ENCODE peak calls at places on chromosomes 16 and 17, in five cellular contexts. H, L, Z, W and N are unnamed samples.

GRCh38 chr16:797120-797420 is 3.5 kb downstream of the GNG13 start:
- DNase-seq in H (no peak), L (no peak), Z (no peak), W (no peak), N (no peak)

GRCh38 chr16:71840052-71840451 is 5.7 kb upstream of the ATXN1L start:
- DNase-seq in H (no peak), L (no peak), Z (no peak), W (no peak), N (no peak)

GRCh38 chr16:19113577-19114358 is at the start of gene ITPRIPL2:
- DNase-seq in H (peak; percentile 61), L (peak; percentile 21), Z (peak; percentile 86), W (no peak), N (peak; percentile 33)

GRCh38 chr17:58513391-58513912 is 986 bp downstream of the MTMR4 start:
- DNase-seq in H (no peak), L (peak; percentile 62), Z (no peak), W (no peak), N (no peak)

GRCh38 chr17:77460514-77461046 is 319.8 kb downstream of the SEC14L1 start:
- DNase-seq in H (peak; percentile 86), L (no peak), Z (no peak), W (no peak), N (no peak)

GRCh38 chr16:67847064-67847861 is at the start of gene CENPT:
- DNase-seq in H (peak; percentile 51), L (peak; percentile 62), Z (peak; percentile 69), W (no peak), N (no peak)

GRCh38 chr16:50121721-50122445 is 31.2 kb upstream of the TENT4B start:
- DNase-seq in H (no peak), L (no peak), Z (no peak), W (peak; percentile 32), N (no peak)

GRCh38 chr17:76189741-76190140 is 48.7 kb upstream of the FOXJ1 start:
- DNase-seq in H (no peak), L (no peak), Z (no peak), W (no peak), N (no peak)

GRCh38 chr16:61042736-61043135 is 993.5 kb downstream of the CDH8 start:
- DNase-seq in H (peak; percentile 20), L (no peak), Z (no peak), W (no peak), N (no peak)

GRCh38 chr16:69329369-69330285 is 761 bp downstream of the PDF start:
- DNase-seq in H (no peak), L (peak; percentile 27), Z (peak; percentile 52), W (no peak), N (no peak)

GRCh38 chr16:25707982-25708583 is 16.3 kb downstream of the HS3ST4 start:
- DNase-seq in H (peak; percentile 45), L (no peak), Z (peak; percentile 36), W (no peak), N (no peak)

GRCh38 chr17:38663125-38663751 is 11.5 kb downstream of the EPOP start:
- DNase-seq in H (peak; percentile 80), L (peak; percentile 74), Z (peak; percentile 68), W (no peak), N (no peak)

GRCh38 chr17:64607862-64608565 is 54.1 kb downstream of the SMURF2 start:
- DNase-seq in H (no peak), L (no peak), Z (no peak), W (no peak), N (no peak)

GRCh38 chr17:72587773-72588511 is 467.1 kb downstream of the SOX9 start:
- DNase-seq in H (peak; percentile 44), L (no peak), Z (no peak), W (no peak), N (no peak)

GRCh38 chr16:49023095-49023494 is 258.5 kb downstream of the CBLN1 start:
- DNase-seq in H (no peak), L (no peak), Z (no peak), W (no peak), N (no peak)

GRCh38 chr16:71448274-71448866 is 6.5 kb upstream of the TLE7 start:
- DNase-seq in H (no peak), L (no peak), Z (no peak), W (no peak), N (no peak)

GRCh38 chr16:80739523-80739922 is 64.9 kb downstream of the CDYL2 start:
- DNase-seq in H (no peak), L (peak; percentile 58), Z (no peak), W (no peak), N (no peak)

GRCh38 chr16:49928176-49928892 is 72.4 kb upstream of the ZNF423 start:
- DNase-seq in H (no peak), L (no peak), Z (no peak), W (no peak), N (no peak)

GRCh38 chr17:31919802-31920525 is 16.8 kb upstream of the SUZ12 start:
- DNase-seq in H (no peak), L (no peak), Z (no peak), W (no peak), N (no peak)

GRCh38 chr17:77420476-77420803 is 279.7 kb downstream of the SEC14L1 start:
- DNase-seq in H (no peak), L (no peak), Z (no peak), W (no peak), N (no peak)

GRCh38 chr17:82570282-82570681 is 50.8 kb downstream of the FOXK2 start:
- DNase-seq in H (no peak), L (no peak), Z (no peak), W (no peak), N (no peak)

GRCh38 chr16:69917311-69917710 is 33.8 kb upstream of the CLEC18A start:
- DNase-seq in H (no peak), L (no peak), Z (no peak), W (no peak), N (no peak)

GRCh38 chr17:57401556-57402488 is 145.5 kb downstream of the MSI2 start:
- DNase-seq in H (peak; percentile 44), L (no peak), Z (no peak), W (no peak), N (no peak)

GRCh38 chr16:59878999-59879398 is 1144.9 kb upstream of the GOT2 start:
- DNase-seq in H (no peak), L (no peak), Z (no peak), W (no peak), N (no peak)

GRCh38 chr17:49512296-49513043 is 17.4 kb downstream of the NGFR start:
- DNase-seq in H (no peak), L (no peak), Z (no peak), W (no peak), N (no peak)

GRCh38 chr16:680967-681745 is 946 bp downstream of the STUB1 start:
- DNase-seq in H (peak; percentile 57), L (no peak), Z (peak; percentile 58), W (no peak), N (no peak)

GRCh38 chr16:4411684-4412083 is 4.7 kb downstream of the CORO7 start:
- DNase-seq in H (no peak), L (peak; percentile 91), Z (no peak), W (no peak), N (no peak)

GRCh38 chr17:31525801-31526549 is 134.5 kb downstream of the RAB11FIP4 start:
- DNase-seq in H (no peak), L (peak; percentile 49), Z (no peak), W (no peak), N (no peak)

GRCh38 chr17:39152134-39152884 is 872 bp upstream of the PLXDC1 start:
- DNase-seq in H (no peak), L (no peak), Z (no peak), W (no peak), N (no peak)

GRCh38 chr17:57794841-57795240 is 49.7 kb upstream of the CCDC182 start:
- DNase-seq in H (no peak), L (no peak), Z (no peak), W (no peak), N (no peak)

GRCh38 chr17:40926341-40926740 is 11.1 kb downstream of the KRT23 start:
- DNase-seq in H (no peak), L (no peak), Z (no peak), W (no peak), N (no peak)

GRCh38 chr17:76054112-76054476 is 18.2 kb downstream of the SRP68 start:
- DNase-seq in H (no peak), L (no peak), Z (no peak), W (no peak), N (no peak)

GRCh38 chr17:74860229-74860998 is 729 bp upstream of the GRIN2C start:
- DNase-seq in H (no peak), L (no peak), Z (no peak), W (no peak), N (no peak)
- TF ChIP-seq CTCF in H (no peak), L (no peak), Z (no peak), W (no peak), N (no peak)

GRCh38 chr17:35244345-35245195 is 1.7 kb downstream of the SLFN5 start:
- DNase-seq in H (peak; percentile 89), L (no peak), Z (peak; percentile 22), W (peak; percentile 72), N (peak; percentile 85)

GRCh38 chr17:35242158-35242804 is 591 bp upstream of the SLFN5 start:
- DNase-seq in H (peak; percentile 61), L (peak; percentile 16), Z (peak; percentile 84), W (peak; percentile 83), N (peak; percentile 44)

GRCh38 chr17:35241520-35241919 is 1.4 kb upstream of the SLFN5 start:
- DNase-seq in H (no peak), L (no peak), Z (no peak), W (peak; percentile 39), N (no peak)

GRCh38 chr17:35243459-35244204 is 760 bp downstream of the SLFN5 start:
- DNase-seq in H (peak; percentile 62), L (no peak), Z (peak; percentile 26), W (peak; percentile 51), N (peak; percentile 46)

GRCh38 chr17:35242805-35243458 is at the start of gene SLFN5:
- DNase-seq in H (peak; percentile 82), L (peak; percentile 85), Z (peak; percentile 95), W (peak; percentile 96), N (peak; percentile 96)
- TF ChIP-seq CTCF in H (no peak), L (no peak), Z (no peak), W (no peak), N (no peak)

GRCh38 chr16:73527191-73527590 is 479.3 kb upstream of the ZFHX3 start:
- DNase-seq in H (peak; percentile 6), L (no peak), Z (no peak), W (no peak), N (no peak)
- TF ChIP-seq CTCF in H (no peak), L (no peak), Z (no peak), W (no peak), N (no peak)

GRCh38 chr17:6098466-6099180 is 28.4 kb downstream of the WSCD1 start:
- DNase-seq in H (no peak), L (no peak), Z (no peak), W (no peak), N (no peak)

GRCh38 chr17:6096201-6097004 is 26.2 kb downstream of the WSCD1 start:
- DNase-seq in H (no peak), L (no peak), Z (no peak), W (no peak), N (no peak)

GRCh38 chr17:6098050-6098449 is 27.9 kb downstream of the WSCD1 start:
- DNase-seq in H (no peak), L (no peak), Z (no peak), W (no peak), N (no peak)

GRCh38 chr17:6095501-6095900 is 25.3 kb downstream of the WSCD1 start:
- DNase-seq in H (no peak), L (no peak), Z (no peak), W (no peak), N (no peak)

DNA sequence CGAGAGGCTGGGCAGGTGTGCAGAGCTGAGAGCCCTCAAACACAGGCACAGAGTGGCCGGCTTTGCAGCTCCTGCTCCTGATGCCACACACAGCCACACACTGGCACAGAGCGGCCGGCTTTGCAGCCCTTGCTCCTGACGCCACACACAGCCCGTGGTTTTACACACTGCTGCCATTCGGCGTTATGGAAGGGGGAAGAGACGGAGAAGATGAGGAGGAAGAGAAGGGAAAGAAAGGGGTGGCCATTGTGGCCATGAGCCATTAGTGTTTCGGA is 26.8 kb downstream of the WSCD1 start:
- DNase-seq in H (no peak), L (no peak), Z (no peak), W (no peak), N (no peak)
- TF ChIP-seq CTCF in H (no peak), L (no peak), Z (no peak), W (no peak), N (no peak)